ENCODE peak calls at places on chromosomes 6 and 20, in four cellular contexts. T is IMR-90, S is H9, I is mesenchymal stem cell. B is an unnamed sample. For H3K4me1, the result is how much of the 10 kb centered on the place peaks cover.

GRCh38 chr20:44166008-44166407 is 21.0 kb downstream of the JPH2 start:
- DNase-seq in T (peak), S (no peak), I (peak), B (no peak)

GRCh38 chr6:8579372-8579771 is 144.0 kb upstream of the SLC35B3 start:
- DNase-seq in T (no peak), S (no peak), I (no peak), B (no peak)

GRCh38 chr20:56625837-56626236 is 3.3 kb upstream of the TFAP2C start:
- DNase-seq in T (no peak), S (no peak), I (peak), B (peak)

GRCh38 chr20:50844430-50845100 is 49.7 kb downstream of the BCAS4 start:
- DNase-seq in T (peak), S (no peak), I (peak), B (no peak)

GRCh38 chr6:811806-812205 is 118.9 kb upstream of the EXOC2 start:
- DNase-seq in T (no peak), S (no peak), I (no peak), B (no peak)

GRCh38 chr20:59776626-59777320 is 156.7 kb downstream of the SYCP2 start:
- DNase-seq in T (no peak), S (peak), I (no peak), B (no peak)

GRCh38 chr20:14589383-14589782 is 252.0 kb upstream of the FLRT3 start:
- DNase-seq in T (no peak), S (no peak), I (no peak), B (no peak)

GRCh38 chr20:11379257-11380011 is 538.3 kb upstream of the BTBD3 start:
- DNase-seq in T (no peak), S (peak), I (peak), B (peak)

GRCh38 chr6:12648171-12648570 is 68.4 kb upstream of the PHACTR1 start:
- DNase-seq in T (no peak), S (no peak), I (no peak), B (no peak)

GRCh38 chr20:50339196-50339901 is 148.7 kb downstream of the CEBPB start:
- DNase-seq in T (peak), S (no peak), I (peak), B (no peak)

GRCh38 chr20:62141397-62142251 is 1.6 kb downstream of the PSMA7 start:
- DNase-seq in T (peak), S (no peak), I (peak), B (peak)

GRCh38 chr6:1986454-1987243 is 258.8 kb downstream of the GMDS start:
- DNase-seq in T (peak), S (no peak), I (peak), B (no peak)

GRCh38 chr6:53107091-53107490 is 41.5 kb downstream of the GCM1 start:
- DNase-seq in T (peak), S (no peak), I (no peak), B (no peak)

GRCh38 chr6:155050311-155050710 is 55.2 kb downstream of the TIAM2 start:
- DNase-seq in T (peak), S (no peak), I (peak), B (no peak)

GRCh38 chr6:53128842-53129241 is 19.8 kb downstream of the GCM1 start:
- DNase-seq in T (no peak), S (no peak), I (peak), B (no peak)

GRCh38 chr6:81894788-81895221 is 142.3 kb upstream of the TENT5A start:
- DNase-seq in T (peak), S (no peak), I (peak), B (no peak)

GRCh38 chr20:59493926-59494325 is 110.4 kb upstream of the PHACTR3 start:
- DNase-seq in T (no peak), S (no peak), I (no peak), B (no peak)

GRCh38 chr6:28802417-28803336 is 121.1 kb downstream of the TRIM27 start:
- DNase-seq in T (peak), S (peak), I (peak), B (peak)

GRCh38 chr6:69894578-69895347 is 28.4 kb downstream of the COL19A1 start:
- DNase-seq in T (peak), S (no peak), I (peak), B (peak)

GRCh38 chr6:154404791-154405400 is 48.3 kb upstream of the IPCEF1 start:
- DNase-seq in T (peak), S (no peak), I (peak), B (no peak)

GRCh38 chr20:40738976-40739375 is 49.9 kb upstream of the MAFB start:
- DNase-seq in T (no peak), S (no peak), I (no peak), B (no peak)

GRCh38 chr6:34912715-34913464 is 23.8 kb downstream of the ANKS1A start:
- DNase-seq in T (peak), S (no peak), I (peak), B (no peak)

GRCh38 chr6:127207591-127208120 is 59.0 kb upstream of the RNF146 start:
- DNase-seq in T (peak), S (no peak), I (no peak), B (no peak)

GRCh38 chr20:21125072-21125848 is 622 bp upstream of the KIZ start:
- DNase-seq in T (peak), S (no peak), I (peak), B (peak)

GRCh38 chr6:151067684-151068596 is 171.8 kb upstream of the AKAP12 start:
- DNase-seq in T (peak), S (no peak), I (peak), B (no peak)

GRCh38 chr20:308427-309038 is 11.2 kb downstream of the ZCCHC3 start:
- DNase-seq in T (no peak), S (no peak), I (no peak), B (no peak)

GRCh38 chr6:120211955-120212792 is 862.6 kb upstream of the MAN1A1 start:
- DNase-seq in T (no peak), S (no peak), I (peak), B (peak)

GRCh38 chr20:37282558-37282957 is 6.9 kb upstream of the MANBAL start:
- DNase-seq in T (peak), S (no peak), I (peak), B (peak)

GRCh38 chr20:4134861-4135379 is 119.6 kb upstream of the RNF24 start:
- DNase-seq in T (no peak), S (no peak), I (no peak), B (no peak)

GRCh38 chr6:142933701-142934100 is 11.3 kb downstream of the HIVEP2 start:
- DNase-seq in T (no peak), S (no peak), I (no peak), B (no peak)

GRCh38 chr6:127058936-127059335 is 59.5 kb upstream of the RSPO3 start:
- DNase-seq in T (no peak), S (no peak), I (no peak), B (no peak)

GRCh38 chr20:64121586-64121985 is 14.2 kb upstream of the NPBWR2 start:
- DNase-seq in T (no peak), S (no peak), I (no peak), B (no peak)

DNA sequence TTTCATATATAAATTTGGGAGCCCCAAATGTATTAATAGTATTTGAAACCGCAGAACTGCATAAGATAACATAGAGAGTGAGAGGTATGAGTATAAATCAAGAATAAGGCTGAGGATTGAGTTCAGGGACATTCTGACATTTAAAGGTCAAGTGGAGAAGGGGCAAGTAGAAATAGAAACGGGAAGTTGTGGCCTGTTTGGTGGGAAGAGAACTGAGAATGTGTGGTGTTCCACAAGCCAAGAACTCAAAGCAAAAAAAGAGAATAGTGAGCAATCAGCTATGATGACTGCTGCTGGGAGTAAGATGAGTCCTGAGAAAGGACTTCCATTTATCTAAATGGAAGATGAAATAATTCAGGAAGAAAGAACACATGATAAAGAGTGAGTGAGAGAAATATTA is 418.4 kb downstream of the CD109 start:
- DNase-seq in T (peak), S (no peak), I (peak), B (no peak)
- H3K4me1 ChIP-seq in T (under half), S (under half), I (under half), B (under half)

GRCh38 chr6:80341330-80341729 is 234.9 kb downstream of the BCKDHB start:
- DNase-seq in T (peak), S (no peak), I (peak), B (no peak)

GRCh38 chr6:80335061-80335660 is 228.7 kb downstream of the BCKDHB start:
- DNase-seq in T (peak), S (no peak), I (peak), B (no peak)

GRCh38 chr6:80336906-80337305 is 230.4 kb downstream of the BCKDHB start:
- DNase-seq in T (no peak), S (no peak), I (no peak), B (no peak)

GRCh38 chr6:80333342-80333741 is 226.9 kb downstream of the BCKDHB start:
- DNase-seq in T (no peak), S (no peak), I (no peak), B (no peak)

GRCh38 chr6:80338201-80338836 is 231.8 kb downstream of the BCKDHB start:
- DNase-seq in T (peak), S (peak), I (peak), B (peak)
- H3K4ac ChIP-seq in T (no peak), S (no peak), I (no peak), B (no peak)

DNA sequence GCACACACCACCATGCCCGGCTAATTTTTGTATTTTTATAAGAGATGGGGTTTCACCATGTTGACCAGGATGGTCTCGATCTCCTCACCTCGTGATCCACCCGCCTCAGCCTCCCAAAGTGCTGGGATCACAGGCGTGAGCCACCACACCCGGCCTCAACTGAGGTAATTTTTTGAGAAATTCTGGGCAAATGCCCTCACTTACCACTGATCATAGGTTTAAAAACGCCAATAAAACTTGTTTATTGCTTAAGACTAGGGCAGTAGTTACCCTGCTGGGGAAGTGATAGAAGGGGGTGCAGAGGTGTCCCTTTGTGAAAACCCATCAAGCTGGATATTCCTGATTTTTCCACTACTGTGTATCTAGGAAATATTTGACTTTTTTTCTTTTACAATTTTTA is 196.3 kb downstream of the BCAS1 start:
- DNase-seq in T (no peak), S (no peak), I (no peak), B (no peak)
- H3K4me1 ChIP-seq in T (under half), S (under half), I (under half), B (under half)

GRCh38 chr6:158639056-158639455 is 5.5 kb downstream of the DYNLT1 start:
- DNase-seq in T (no peak), S (no peak), I (no peak), B (no peak)

GRCh38 chr6:158644227-158645063 is at the start of gene DYNLT1:
- DNase-seq in T (peak), S (peak), I (peak), B (peak)

GRCh38 chr6:158640519-158640918 is 4.0 kb downstream of the DYNLT1 start:
- DNase-seq in T (no peak), S (no peak), I (no peak), B (no peak)

GRCh38 chr6:158642805-158643489 is 1.6 kb downstream of the DYNLT1 start:
- DNase-seq in T (peak), S (no peak), I (peak), B (no peak)

DNA sequence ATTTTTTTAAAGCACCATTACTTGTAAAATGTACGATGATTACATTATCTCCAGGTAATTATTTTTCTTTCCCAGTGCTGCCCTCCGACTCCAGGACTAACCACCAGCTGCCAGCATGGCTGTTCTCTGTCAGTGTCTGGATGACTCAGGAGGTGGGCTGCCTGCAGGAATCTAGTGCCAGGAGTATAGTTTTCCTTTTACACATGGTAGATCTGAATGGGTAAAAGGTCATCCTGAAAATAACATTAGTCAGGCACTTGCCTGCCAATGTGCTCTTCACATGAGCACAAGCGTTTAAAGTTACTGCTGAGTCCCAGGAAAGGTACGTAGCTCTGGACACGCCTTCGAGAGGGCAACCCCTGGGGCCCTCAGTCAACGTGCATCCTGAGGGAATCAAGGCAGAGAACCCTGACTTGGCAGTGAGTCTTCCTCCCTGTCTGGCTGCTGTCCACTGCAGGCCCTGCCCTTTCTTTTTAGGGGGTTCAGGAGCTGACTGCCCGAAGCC is 2.4 kb downstream of the DYNLT1 start:
- DNase-seq in T (peak), S (no peak), I (peak), B (no peak)
- H3K4ac ChIP-seq in T (no peak), S (no peak), I (peak), B (no peak)

DNA sequence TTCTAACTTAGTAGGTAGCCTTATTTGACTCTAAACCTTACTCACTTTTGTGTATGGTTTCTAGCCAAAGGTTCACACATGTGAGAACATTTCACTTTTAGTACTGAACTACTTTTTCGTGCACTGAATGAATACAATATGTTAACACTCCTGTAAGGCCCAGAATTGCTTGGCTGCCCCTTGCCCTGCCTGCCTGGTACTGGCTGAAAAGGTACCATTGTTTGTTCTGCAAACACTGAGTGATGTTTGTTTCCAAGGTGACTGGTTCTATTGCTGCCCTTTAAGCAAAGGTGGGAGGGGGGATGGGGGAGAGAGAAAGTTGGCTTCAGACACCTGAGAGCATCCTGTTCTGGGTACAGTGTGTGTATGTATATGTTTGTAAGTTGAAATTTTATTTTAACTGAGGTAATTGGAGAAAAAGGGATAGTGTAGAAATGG is 31.2 kb downstream of the RREB1 start:
- DNase-seq in T (no peak), S (peak), I (no peak), B (peak)
- H3K4me1 ChIP-seq in T (under half), S (under half), I (under half), B (under half)

B was measured in mesendoderm.